ENCODE peak calls at places on chromosomes 2 and 18, in five cellular contexts. One of them, this sample, is unnamed.

GRCh38 chr18:40346146-40346545 is 1608.9 kb upstream of the PIK3C3 start:
- DNase-seq in K562: no peak
- DNase-seq in GM23338: no peak
- DNase-seq in A549: no peak
- DNase-seq in GM12878: no peak
- DNase-seq in this sample: no peak

GRCh38 chr18:34801769-34802168 is 91.7 kb downstream of the DTNA start:
- DNase-seq in GM12878: no peak
- DNase-seq in K562: no peak
- DNase-seq in GM23338: no peak
- DNase-seq in A549: no peak
- DNase-seq in this sample: no peak

GRCh38 chr2:133324150-133324561 is 244.1 kb downstream of the NCKAP5 start:
- DNase-seq in A549: no peak
- DNase-seq in GM23338: peak
- DNase-seq in K562: no peak
- DNase-seq in GM12878: no peak
- DNase-seq in this sample: no peak

GRCh38 chr2:114769110-114769509 is 326.7 kb downstream of the DPP10 start:
- DNase-seq in K562: no peak
- DNase-seq in GM23338: peak
- DNase-seq in GM12878: no peak
- DNase-seq in A549: no peak
- DNase-seq in this sample: no peak

GRCh38 chr2:156342252-156343095 is 10.0 kb upstream of the NR4A2 start:
- DNase-seq in GM12878: no peak
- DNase-seq in A549: peak
- DNase-seq in GM23338: peak
- DNase-seq in K562: peak
- DNase-seq in this sample: peak

GRCh38 chr2:182920631-182921056 is 54.2 kb upstream of the FRZB start:
- DNase-seq in A549: no peak
- DNase-seq in GM12878: no peak
- DNase-seq in GM23338: no peak
- DNase-seq in K562: no peak
- DNase-seq in this sample: no peak

GRCh38 chr2:39725401-39725800 is 53.7 kb downstream of the THUMPD2 start:
- DNase-seq in A549: no peak
- DNase-seq in K562: no peak
- DNase-seq in GM12878: no peak
- DNase-seq in GM23338: no peak
- DNase-seq in this sample: no peak

GRCh38 chr18:79680100-79680879 is 687 bp downstream of the CTDP1 start:
- DNase-seq in GM23338: peak
- DNase-seq in GM12878: no peak
- DNase-seq in A549: peak
- DNase-seq in K562: peak
- DNase-seq in this sample: peak

GRCh38 chr2:129491251-129491817 is 488.1 kb upstream of the RAB6C start:
- DNase-seq in K562: no peak
- DNase-seq in A549: no peak
- DNase-seq in GM12878: no peak
- DNase-seq in GM23338: no peak
- DNase-seq in this sample: no peak

GRCh38 chr2:121205321-121205942 is 79.6 kb downstream of the TFCP2L1 start:
- DNase-seq in A549: no peak
- DNase-seq in GM12878: no peak
- DNase-seq in GM23338: no peak
- DNase-seq in K562: peak
- DNase-seq in this sample: no peak

GRCh38 chr2:236161531-236161930 is 6.7 kb downstream of the GBX2 start:
- DNase-seq in A549: no peak
- DNase-seq in K562: no peak
- DNase-seq in GM12878: no peak
- DNase-seq in GM23338: no peak
- DNase-seq in this sample: no peak

DNA sequence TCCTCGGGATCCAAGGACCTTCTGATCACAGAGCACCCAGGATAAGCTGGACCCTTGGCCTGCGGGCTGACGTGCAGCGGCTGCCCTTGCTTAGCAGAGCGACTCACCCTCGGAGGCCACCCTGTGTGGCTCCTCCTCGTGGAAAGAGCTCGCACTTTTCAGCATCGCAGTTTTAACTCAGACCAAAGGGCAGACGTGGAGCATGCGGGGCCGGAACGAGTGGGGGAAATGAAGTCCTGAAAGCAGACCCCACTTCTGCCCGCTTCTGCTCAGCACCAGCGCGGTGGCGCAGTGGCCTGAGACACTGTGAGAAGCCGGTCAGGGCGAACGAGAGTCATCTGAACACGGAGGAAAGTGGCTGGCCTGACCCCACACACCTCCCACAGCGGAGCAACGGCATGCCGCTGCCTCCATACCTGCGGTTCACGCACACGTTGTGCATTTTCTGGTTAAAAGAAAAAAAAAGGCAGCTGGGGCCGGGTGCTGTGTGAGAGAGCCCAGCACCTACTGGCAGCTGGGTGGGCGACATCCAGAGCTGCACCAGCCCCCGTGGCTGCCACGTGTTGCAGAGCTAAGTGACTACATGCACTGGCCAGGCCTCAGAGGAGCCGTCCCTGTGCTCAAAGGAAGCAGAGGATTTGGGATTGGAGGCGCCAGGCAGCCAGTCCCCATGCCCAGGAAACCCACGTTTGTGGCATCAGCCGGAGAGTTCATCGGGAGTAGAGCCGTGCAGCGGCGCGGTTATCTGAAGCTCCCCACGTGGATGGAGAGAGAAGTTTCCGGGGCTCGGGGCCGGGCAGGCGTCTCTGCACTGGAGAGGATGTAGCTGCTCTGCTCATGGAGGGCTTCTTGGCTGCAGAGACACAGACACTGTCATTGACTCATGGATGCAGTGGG is 89.7 kb downstream of the USP40 start:
- DNase-seq in K562: no peak
- DNase-seq in A549: no peak
- DNase-seq in GM23338: no peak
- DNase-seq in GM12878: no peak
- DNase-seq in this sample: no peak
- TF ChIP-seq JUNB in K562: no peak
- TF ChIP-seq JUNB in A549: no peak
- TF ChIP-seq JUNB in GM23338: no peak
- TF ChIP-seq JUNB in GM12878: no peak
- TF ChIP-seq JUNB in this sample: no peak

DNA sequence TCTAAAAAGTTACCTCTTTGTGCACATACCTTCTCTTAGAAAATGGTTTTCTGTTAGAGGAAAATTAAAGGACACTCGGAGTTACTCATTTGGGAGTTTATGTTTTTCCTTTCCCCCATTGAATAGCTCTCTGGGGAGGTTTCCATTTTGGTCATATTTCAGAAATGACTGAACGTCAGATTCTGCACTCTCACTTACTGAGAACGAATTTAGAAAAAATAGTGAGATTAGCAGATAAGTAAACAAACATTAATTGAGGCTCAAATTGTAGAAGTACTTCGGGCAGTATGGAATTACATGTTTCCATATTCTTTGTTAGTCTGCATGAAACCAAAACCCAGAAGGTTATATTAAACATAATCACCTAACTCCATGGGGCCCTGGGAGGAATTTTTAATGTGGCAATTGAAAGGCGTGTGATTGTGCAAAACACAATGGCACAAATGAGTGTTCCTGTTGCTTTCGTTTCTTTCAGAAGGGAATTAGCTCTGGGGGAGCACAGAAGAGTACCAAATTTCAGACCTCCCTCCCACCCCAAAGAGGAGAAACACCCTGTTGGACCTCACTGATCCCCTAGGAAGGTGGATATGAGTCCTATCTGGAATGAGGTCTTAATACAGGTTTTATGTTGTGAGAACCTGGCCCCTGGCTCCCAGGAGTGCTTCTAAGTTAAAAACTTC is 212.3 kb downstream of the BCL2 start:
- DNase-seq in K562: no peak
- DNase-seq in GM23338: no peak
- DNase-seq in A549: no peak
- DNase-seq in GM12878: no peak
- DNase-seq in this sample: no peak
- H3K4me3 ChIP-seq in K562: no peak
- H3K4me3 ChIP-seq in GM23338: no peak
- H3K4me3 ChIP-seq in A549: no peak
- H3K4me3 ChIP-seq in GM12878: peak
- H3K4me3 ChIP-seq in this sample: no peak

DNA sequence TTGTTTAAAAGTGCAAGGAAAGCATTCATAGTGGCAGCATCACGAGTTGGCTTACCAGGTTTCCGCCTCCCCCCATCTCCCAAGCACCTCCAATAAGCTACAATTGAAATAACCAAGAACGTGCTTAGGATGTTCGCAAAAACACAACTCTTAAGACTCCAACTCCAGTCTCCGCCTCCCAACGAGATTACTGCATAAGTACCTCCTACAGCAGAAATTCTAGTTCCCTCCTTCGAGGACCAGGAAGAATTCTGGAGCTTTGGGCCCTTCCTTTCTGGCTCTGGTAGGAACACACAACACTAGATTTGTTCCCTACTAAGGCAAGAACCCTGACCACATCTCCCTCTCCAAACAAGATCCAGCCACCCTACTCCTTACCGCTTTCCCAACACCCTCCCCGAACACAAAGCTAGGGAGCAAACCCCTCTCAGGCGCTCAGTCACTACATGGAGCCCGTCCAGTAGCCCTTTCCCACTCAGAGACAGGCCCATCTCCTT is 741 bp downstream of the ADAM17 start:
- DNase-seq in K562: no peak
- DNase-seq in GM23338: peak
- DNase-seq in A549: no peak
- DNase-seq in GM12878: no peak
- DNase-seq in this sample: peak
- TF ChIP-seq JUNB in K562: no peak
- TF ChIP-seq JUNB in GM23338: no peak
- TF ChIP-seq JUNB in A549: no peak
- TF ChIP-seq JUNB in GM12878: no peak
- TF ChIP-seq JUNB in this sample: no peak

GRCh38 chr2:144471316-144472045 is 48.4 kb downstream of the ZEB2 start:
- DNase-seq in GM12878: peak
- DNase-seq in A549: no peak
- DNase-seq in K562: no peak
- DNase-seq in GM23338: peak
- DNase-seq in this sample: no peak

GRCh38 chr2:144470334-144470733 is 49.6 kb downstream of the ZEB2 start:
- DNase-seq in GM12878: no peak
- DNase-seq in K562: no peak
- DNase-seq in GM23338: no peak
- DNase-seq in A549: no peak
- DNase-seq in this sample: no peak

GRCh38 chr2:144472046-144472412 is 47.9 kb downstream of the ZEB2 start:
- DNase-seq in GM12878: no peak
- DNase-seq in A549: no peak
- DNase-seq in GM23338: no peak
- DNase-seq in K562: no peak
- DNase-seq in this sample: no peak

GRCh38 chr2:144469788-144470187 is 50.1 kb downstream of the ZEB2 start:
- DNase-seq in GM12878: no peak
- DNase-seq in GM23338: no peak
- DNase-seq in K562: no peak
- DNase-seq in A549: no peak
- DNase-seq in this sample: no peak

GRCh38 chr2:144470819-144471218 is 49.1 kb downstream of the ZEB2 start:
- DNase-seq in GM23338: no peak
- DNase-seq in A549: no peak
- DNase-seq in GM12878: no peak
- DNase-seq in K562: no peak
- DNase-seq in this sample: no peak
- H3K4me3 ChIP-seq in GM23338: peak
- H3K4me3 ChIP-seq in A549: no peak
- H3K4me3 ChIP-seq in GM12878: no peak
- H3K4me3 ChIP-seq in K562: no peak
- H3K4me3 ChIP-seq in this sample: no peak

DNA sequence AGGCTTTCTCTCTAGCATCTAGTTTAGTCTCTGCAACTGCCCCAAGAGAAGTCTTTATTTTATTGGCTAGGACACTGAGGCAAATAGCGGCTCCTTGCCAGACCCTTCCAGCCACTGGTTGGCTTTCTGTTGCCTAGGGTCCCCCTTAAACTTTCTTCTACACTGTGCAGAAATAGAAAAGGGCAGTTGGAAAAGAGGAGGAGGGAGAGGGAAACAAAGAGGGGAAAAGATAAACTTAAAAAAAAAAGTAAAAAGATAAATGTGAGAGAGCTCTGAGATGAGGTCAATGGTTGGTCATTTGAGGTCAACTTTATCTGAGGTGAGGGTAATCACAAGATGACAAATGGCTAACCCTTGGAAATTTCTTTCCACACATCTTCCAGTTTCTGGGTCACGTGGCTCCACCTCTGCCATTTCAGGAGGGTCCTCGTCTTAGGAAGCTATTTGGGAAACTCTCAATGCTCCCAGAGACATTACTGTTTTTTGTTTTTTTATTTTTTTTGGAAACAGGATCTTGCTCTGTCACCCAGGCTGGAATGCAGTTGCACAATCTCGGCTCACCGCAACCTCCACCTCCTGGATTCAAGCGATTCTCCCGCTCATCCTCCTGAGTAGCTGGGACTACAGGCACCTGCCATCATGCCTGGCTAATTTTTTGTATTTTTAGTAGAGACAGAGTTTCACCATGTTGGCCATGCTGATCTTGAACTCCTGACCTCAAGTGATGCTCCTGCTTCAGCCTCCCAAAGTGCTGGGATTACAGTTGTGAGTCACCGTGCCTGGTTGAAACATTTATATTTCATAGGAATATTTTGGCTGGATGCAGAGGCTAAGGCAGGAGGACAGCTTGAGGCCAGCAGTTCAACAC is 199.8 kb downstream of the TGIF1 start:
- DNase-seq in A549: peak
- DNase-seq in GM23338: no peak
- DNase-seq in K562: no peak
- DNase-seq in GM12878: no peak
- DNase-seq in this sample: peak
- TF ChIP-seq JUNB in A549: peak
- TF ChIP-seq JUNB in GM23338: no peak
- TF ChIP-seq JUNB in K562: no peak
- TF ChIP-seq JUNB in GM12878: no peak
- TF ChIP-seq JUNB in this sample: no peak

DNA sequence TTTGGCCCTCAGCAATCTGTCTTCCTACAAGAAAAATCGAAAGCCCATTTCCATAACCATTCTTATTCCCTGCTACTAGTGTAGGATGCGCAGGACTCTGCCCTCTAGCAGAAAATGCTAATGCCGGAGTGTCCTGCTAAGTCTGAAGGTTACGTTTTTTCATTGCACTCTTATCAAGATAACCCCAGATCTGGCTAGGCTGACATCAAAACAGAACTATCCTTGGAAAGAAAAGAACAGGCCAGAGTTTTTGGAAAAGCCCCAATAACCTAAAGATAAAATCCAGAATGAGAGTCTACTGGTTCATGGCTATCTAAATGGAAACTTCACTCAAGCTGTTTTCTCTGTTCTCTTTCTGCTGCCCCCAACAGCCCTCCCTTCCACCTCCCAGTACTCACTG is 933 bp downstream of the RNF152 start:
- DNase-seq in GM23338: no peak
- DNase-seq in A549: no peak
- DNase-seq in GM12878: no peak
- DNase-seq in K562: no peak
- DNase-seq in this sample: no peak
- H3K4me3 ChIP-seq in GM23338: peak
- H3K4me3 ChIP-seq in A549: no peak
- H3K4me3 ChIP-seq in GM12878: no peak
- H3K4me3 ChIP-seq in K562: no peak
- H3K4me3 ChIP-seq in this sample: no peak